ENCODE peak calls at places on chromosomes 11 and 22, in ten cellular contexts. U is H7; W is dermis blood vessel endothelial cell; V is right atrium auricular region; R is stimulated activated CD4-positive, alpha-beta T cell treated with anti-CD3 and anti-CD28 coated beads, TNF-alpha, amount 100 ng/mL, for 24 hours; M is left ventricle myocardium inferior; T is Caco-2; B is NCI-H1694; N is T-helper 1 cell; E is SHP77 treated with DMSO at 0.1 percent for 48 hours. L is an unnamed sample.

GRCh38 chr11:36500315-36500721 is 9.8 kb downstream of the TRAF6 start:
- DNase-seq in U (no peak), W (peak), V (no peak), R (no peak), M (no peak), T (no peak), B (no peak), N (no peak), E (no peak), L (no peak)

GRCh38 chr11:88384004-88384677 is 46.6 kb upstream of the CTSC start:
- DNase-seq in U (no peak), W (peak), V (no peak), R (no peak), M (no peak), T (no peak), B (no peak), N (no peak), E (no peak), L (no peak)

GRCh38 chr22:45104313-45104712 is 59.4 kb upstream of the NUP50 start:
- DNase-seq in U (no peak), W (no peak), V (no peak), R (no peak), M (no peak), T (no peak), B (no peak), N (no peak), E (no peak), L (no peak)

GRCh38 chr11:126079640-126080205 is 17.1 kb upstream of the CDON start:
- DNase-seq in U (peak), W (no peak), V (no peak), R (no peak), M (no peak), T (no peak), B (no peak), N (no peak), E (no peak), L (no peak)

GRCh38 chr22:38570841-38571364 is 920 bp upstream of the DMC1 start:
- DNase-seq in U (peak), W (peak), V (no peak), R (no peak), M (peak), T (no peak), B (no peak), N (peak), E (peak), L (peak)

GRCh38 chr22:17943533-17944204 is 80.7 kb downstream of the MICAL3 start:
- DNase-seq in U (no peak), W (peak), V (no peak), R (no peak), M (no peak), T (no peak), B (no peak), N (no peak), E (no peak), L (no peak)

GRCh38 chr11:16126361-16126760 is 230.0 kb downstream of the SOX6 start:
- DNase-seq in U (no peak), W (no peak), V (no peak), R (no peak), M (no peak), T (no peak), B (no peak), N (no peak), E (no peak), L (no peak)

GRCh38 chr11:32891657-32892354 is 805 bp upstream of the QSER1 start:
- DNase-seq in U (peak), W (peak), V (no peak), R (no peak), M (no peak), T (no peak), B (peak), N (no peak), E (peak), L (no peak)

GRCh38 chr22:32717337-32718240 is 83.9 kb upstream of the TIMP3 start:
- DNase-seq in U (no peak), W (no peak), V (no peak), R (no peak), M (peak), T (no peak), B (no peak), N (no peak), E (no peak), L (no peak)

GRCh38 chr22:49282596-49282995 is 545.1 kb downstream of the BRD1 start:
- DNase-seq in U (no peak), W (no peak), V (no peak), R (no peak), M (no peak), T (no peak), B (no peak), N (no peak), E (no peak), L (no peak)

GRCh38 chr22:45576730-45577464 is 74.2 kb downstream of the FBLN1 start:
- DNase-seq in U (peak), W (no peak), V (no peak), R (no peak), M (no peak), T (no peak), B (no peak), N (no peak), E (no peak), L (no peak)

GRCh38 chr11:57399221-57399620 is 8.8 kb upstream of the PRG2 start:
- DNase-seq in U (no peak), W (peak), V (no peak), R (no peak), M (no peak), T (no peak), B (no peak), N (no peak), E (no peak), L (no peak)

GRCh38 chr11:118898400-118899295 is 15.0 kb downstream of the CXCR5 start:
- DNase-seq in U (peak), W (no peak), V (no peak), R (no peak), M (no peak), T (peak), B (no peak), N (no peak), E (no peak), L (no peak)

GRCh38 chr11:119342362-119343130 is 1.9 kb upstream of the C1QTNF5 start:
- DNase-seq in U (peak), W (no peak), V (no peak), R (no peak), M (no peak), T (no peak), B (no peak), N (no peak), E (no peak), L (no peak)

GRCh38 chr11:95715777-95716241 is 73.8 kb downstream of the FAM76B start:
- DNase-seq in U (no peak), W (peak), V (no peak), R (peak), M (no peak), T (no peak), B (no peak), N (no peak), E (no peak), L (no peak)

GRCh38 chr11:3103076-3103475 is 45.9 kb upstream of the CARS1 start:
- DNase-seq in U (peak), W (no peak), V (peak), R (no peak), M (no peak), T (no peak), B (no peak), N (no peak), E (no peak), L (no peak)

GRCh38 chr11:110529043-110529442 is 99.3 kb downstream of the FDX1 start:
- DNase-seq in U (no peak), W (peak), V (no peak), R (no peak), M (no peak), T (no peak), B (no peak), N (no peak), E (no peak), L (no peak)

GRCh38 chr11:68658661-68659060 is 25.7 kb upstream of the GAL start:
- DNase-seq in U (peak), W (no peak), V (no peak), R (no peak), M (no peak), T (no peak), B (no peak), N (no peak), E (no peak), L (no peak)

GRCh38 chr11:10309163-10310093 is 4.6 kb downstream of the ADM start:
- DNase-seq in U (no peak), W (peak), V (peak), R (no peak), M (peak), T (peak), B (no peak), N (no peak), E (no peak), L (no peak)

GRCh38 chr11:3982431-3982830 is 112.2 kb upstream of the RRM1 start:
- DNase-seq in U (no peak), W (no peak), V (no peak), R (no peak), M (no peak), T (no peak), B (no peak), N (no peak), E (no peak), L (no peak)

L was measured in naive thymus-derived CD4-positive, alpha-beta T cell.